ENCODE peak calls at places on chromosomes 11 and 22, in five cellular contexts. Y is K562, T is HCT116, N is HepG2, Q is GM12878. D is an unnamed sample. For H3K9me3, the result is how much of the 10 kb centered on the place peaks cover.

GRCh38 chr11:43962383-43962969 is 20.0 kb downstream of the C11orf96 start:
- DNase-seq in Y (no peak), T (no peak), N (no peak), Q (no peak), D (peak)

GRCh38 chr11:84905411-84905810 is 721.7 kb downstream of the DLG2 start:
- DNase-seq in Y (no peak), T (no peak), N (no peak), Q (no peak), D (no peak)

GRCh38 chr11:122920579-122920978 is 38.0 kb downstream of the JHY start:
- DNase-seq in Y (no peak), T (no peak), N (no peak), Q (no peak), D (no peak)

GRCh38 chr22:30390974-30391691 is 3.9 kb upstream of the RNF215 start:
- DNase-seq in Y (peak), T (peak), N (peak), Q (peak), D (peak)

GRCh38 chr11:77075425-77075905 is 8.7 kb downstream of the CAPN5 start:
- DNase-seq in Y (no peak), T (no peak), N (no peak), Q (no peak), D (no peak)

GRCh38 chr11:132402056-132402684 is 1031.8 kb downstream of the NTM start:
- DNase-seq in Y (no peak), T (no peak), N (no peak), Q (peak), D (peak)

GRCh38 chr11:1287928-1288327 is 21.5 kb downstream of the TOLLIP start:
- DNase-seq in Y (no peak), T (no peak), N (no peak), Q (no peak), D (no peak)

GRCh38 chr11:3627291-3627690 is 14.5 kb downstream of the ART5 start:
- DNase-seq in Y (no peak), T (no peak), N (no peak), Q (no peak), D (no peak)

GRCh38 chr11:64207247-64208085 is 945 bp downstream of the FERMT3 start:
- DNase-seq in Y (peak), T (no peak), N (no peak), Q (peak), D (peak)

GRCh38 chr11:26778000-26778757 is 56.3 kb upstream of the SLC5A12 start:
- DNase-seq in Y (no peak), T (no peak), N (no peak), Q (no peak), D (no peak)

GRCh38 chr22:49662681-49663080 is 165.0 kb downstream of the BRD1 start:
- DNase-seq in Y (no peak), T (no peak), N (no peak), Q (no peak), D (no peak)
- H3K9me3 ChIP-seq in Y (under half), T (under half), N (under half), Q (under half), D (under half)

DNA sequence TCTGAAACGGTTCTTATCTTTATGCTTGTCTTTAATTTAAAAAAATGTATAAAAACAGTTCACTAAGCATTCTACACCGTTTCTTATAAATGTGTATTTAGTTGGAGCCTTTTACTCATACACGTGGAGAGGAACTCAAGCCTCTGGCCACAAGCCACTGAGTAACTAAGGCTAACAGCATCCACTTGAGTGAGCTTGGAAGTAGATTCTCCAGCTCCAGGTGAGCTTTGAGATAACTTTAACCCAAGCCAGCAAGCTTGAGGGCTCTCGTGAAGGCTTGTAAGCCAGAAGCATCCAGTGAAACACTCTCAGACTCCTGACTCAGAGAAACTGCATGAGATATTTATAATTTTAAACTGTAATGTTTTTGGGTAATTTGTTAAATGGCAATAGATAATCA is 82.6 kb downstream of the ARHGAP20 start:
- DNase-seq in Y (no peak), T (no peak), N (no peak), Q (no peak), D (no peak)
- TF ChIP-seq ZBTB33 in Y (no peak), T (no peak), N (no peak), Q (no peak), D (no peak)

GRCh38 chr11:72507050-72507449 is 72.7 kb upstream of the CLPB start:
- DNase-seq in Y (no peak), T (no peak), N (no peak), Q (no peak), D (no peak)

DNA sequence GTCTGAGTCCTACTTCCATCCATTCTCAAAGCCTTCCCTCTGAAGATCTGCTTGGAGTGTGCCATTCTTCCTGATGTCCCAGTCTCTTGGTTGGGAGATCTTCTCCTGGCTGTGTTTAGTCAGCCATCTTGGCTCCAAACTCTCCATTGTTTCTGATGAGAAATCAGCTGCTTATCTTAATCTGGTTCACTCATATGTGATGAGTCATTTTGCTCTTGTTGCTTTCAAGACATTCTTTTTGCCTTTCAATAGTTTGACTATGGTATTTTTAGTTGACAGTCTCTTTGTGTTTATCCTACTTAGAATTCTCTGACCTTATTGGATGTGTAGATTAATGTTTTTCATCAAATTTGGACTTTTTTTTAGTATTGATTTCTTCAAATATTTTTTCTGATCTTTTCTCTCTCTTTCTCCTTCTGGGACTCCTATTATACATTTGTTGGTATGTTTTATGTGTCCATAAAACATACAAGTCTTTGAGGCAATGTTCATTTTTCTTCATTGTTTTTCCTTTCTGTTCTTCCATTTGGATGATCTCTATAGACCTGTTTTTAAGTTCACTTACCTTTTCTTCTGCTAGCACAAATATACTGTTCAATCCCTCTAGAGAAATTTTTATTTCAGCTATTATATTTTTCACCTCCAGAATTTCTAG is 77.2 kb upstream of the CLPB start:
- DNase-seq in Y (no peak), T (no peak), N (no peak), Q (no peak), D (no peak)
- H3K9me3 ChIP-seq in Y (under half), T (under half), N (under half), Q (under half), D (under half)

GRCh38 chr22:24187731-24188644 is 6.7 kb downstream of the SUSD2 start:
- DNase-seq in Y (no peak), T (no peak), N (no peak), Q (no peak), D (peak)

GRCh38 chr22:24190159-24190540 is 8.9 kb downstream of the SUSD2 start:
- DNase-seq in Y (no peak), T (no peak), N (no peak), Q (no peak), D (no peak)

GRCh38 chr22:24190566-24191208 is 9.4 kb downstream of the SUSD2 start:
- DNase-seq in Y (no peak), T (no peak), N (no peak), Q (no peak), D (peak)

GRCh38 chr22:24188705-24189248 is 7.5 kb downstream of the SUSD2 start:
- DNase-seq in Y (no peak), T (no peak), N (no peak), Q (no peak), D (peak)

GRCh38 chr22:24189249-24190158 is 8.2 kb downstream of the SUSD2 start:
- DNase-seq in Y (peak), T (no peak), N (peak), Q (no peak), D (peak)
- TF ChIP-seq ZBTB33 in Y (no peak), T (no peak), N (no peak), Q (no peak), D (no peak)

GRCh38 chr22:45124176-45124857 is 39.4 kb upstream of the NUP50 start:
- DNase-seq in Y (no peak), T (no peak), N (no peak), Q (no peak), D (no peak)

GRCh38 chr22:45120931-45121330 is 42.8 kb upstream of the NUP50 start:
- DNase-seq in Y (no peak), T (no peak), N (no peak), Q (no peak), D (no peak)

GRCh38 chr22:45125198-45125597 is 38.5 kb upstream of the NUP50 start:
- DNase-seq in Y (no peak), T (no peak), N (no peak), Q (no peak), D (no peak)

DNA sequence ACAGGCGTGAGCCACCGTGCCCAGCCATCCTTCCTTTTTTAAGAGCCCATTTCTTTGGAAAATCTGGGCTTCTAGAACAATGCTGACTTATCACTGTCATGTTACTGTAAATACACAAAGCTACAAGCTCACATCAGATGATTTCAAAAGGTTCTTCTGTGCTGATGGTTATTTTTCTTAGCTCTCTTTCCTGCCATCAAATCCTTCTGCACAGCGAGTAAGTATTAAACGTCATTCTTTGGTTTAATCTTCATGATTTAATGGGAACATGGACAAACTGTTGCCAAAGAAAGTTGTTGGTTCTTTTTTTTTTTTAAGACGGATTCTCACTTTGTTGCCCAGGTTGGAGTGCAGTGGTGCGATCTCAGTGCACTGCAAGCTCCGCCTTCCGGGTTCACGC is 43.3 kb upstream of the NUP50 start:
- DNase-seq in Y (no peak), T (no peak), N (no peak), Q (no peak), D (no peak)
- H3K9me3 ChIP-seq in Y (under half), T (under half), N (under half), Q (under half), D (under half)

DNA sequence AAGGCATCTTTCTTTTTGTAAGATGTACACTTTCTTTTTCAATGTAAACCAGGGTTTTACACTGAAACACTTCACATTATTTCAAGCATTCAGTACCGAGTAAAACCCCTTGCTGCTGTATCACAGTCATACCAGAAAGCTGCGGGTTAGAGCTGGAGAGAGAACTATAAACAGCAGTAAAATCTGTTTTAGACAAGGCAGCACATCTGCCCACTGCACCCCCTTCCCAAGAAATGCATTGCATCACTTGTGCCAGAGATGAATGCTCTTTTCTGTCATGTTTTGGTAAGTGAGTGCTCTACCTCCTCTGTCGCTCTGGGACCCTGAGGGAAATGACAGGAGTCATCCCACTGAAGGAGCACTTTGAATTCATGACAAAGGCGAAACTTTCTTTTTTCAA is 107.3 kb downstream of the MAML2 start:
- DNase-seq in Y (no peak), T (no peak), N (no peak), Q (no peak), D (no peak)
- TF ChIP-seq ZBTB33 in Y (no peak), T (no peak), N (no peak), Q (no peak), D (no peak)